ENCODE peak calls at places on chromosomes 3 and 15, in nine cellular contexts. A, Y, M, D, W, I, B, F and O are unnamed samples.

GRCh38 chr3:71111784-71112440 is 471.6 kb downstream of the FOXP1 start:
- DNase-seq in A (peak), Y (no peak), M (no peak), D (no peak), W (no peak), I (no peak), B (no peak), F (no peak), O (no peak)

GRCh38 chr3:77825045-77825827 is 785.3 kb downstream of the ROBO2 start:
- DNase-seq in A (peak), Y (no peak), M (peak), D (peak), W (no peak), I (peak), B (no peak), F (peak), O (no peak)

GRCh38 chr15:74245342-74245931 is 9.3 kb downstream of the CCDC33 start:
- DNase-seq in A (no peak), Y (no peak), M (no peak), D (no peak), W (no peak), I (no peak), B (no peak), F (peak), O (no peak)

GRCh38 chr3:177426151-177426904 is 229.0 kb upstream of the TBL1XR1 start:
- DNase-seq in A (no peak), Y (no peak), M (no peak), D (no peak), W (no peak), I (no peak), B (no peak), F (no peak), O (no peak)

GRCh38 chr3:66076861-66077495 is 38.3 kb upstream of the MAGI1 start:
- DNase-seq in A (peak), Y (no peak), M (no peak), D (no peak), W (no peak), I (no peak), B (no peak), F (peak), O (no peak)

GRCh38 chr3:185900228-185900627 is 37.6 kb downstream of the TRA2B start:
- DNase-seq in A (peak), Y (no peak), M (peak), D (peak), W (peak), I (no peak), B (no peak), F (peak), O (peak)

GRCh38 chr3:36124118-36124796 is 256.0 kb upstream of the STAC start:
- DNase-seq in A (peak), Y (no peak), M (peak), D (peak), W (no peak), I (no peak), B (no peak), F (peak), O (no peak)

GRCh38 chr15:90836296-90836871 is 32.0 kb upstream of the FURIN start:
- DNase-seq in A (peak), Y (no peak), M (no peak), D (no peak), W (peak), I (no peak), B (no peak), F (peak), O (no peak)

GRCh38 chr3:128263946-128264345 is 110.7 kb downstream of the EEFSEC start:
- DNase-seq in A (no peak), Y (no peak), M (no peak), D (no peak), W (no peak), I (no peak), B (no peak), F (peak), O (no peak)

GRCh38 chr3:177832862-177833261 is 635.6 kb upstream of the TBL1XR1 start:
- DNase-seq in A (no peak), Y (no peak), M (no peak), D (no peak), W (no peak), I (no peak), B (no peak), F (no peak), O (no peak)

GRCh38 chr3:186590580-186591296 is 20.2 kb downstream of the DNAJB11 start:
- DNase-seq in A (no peak), Y (no peak), M (no peak), D (no peak), W (peak), I (no peak), B (no peak), F (no peak), O (no peak)

GRCh38 chr3:161217496-161217895 is 3.6 kb upstream of the NMD3 start:
- DNase-seq in A (no peak), Y (no peak), M (no peak), D (no peak), W (peak), I (no peak), B (no peak), F (peak), O (no peak)

GRCh38 chr3:170621256-170621655 is 35.4 kb upstream of the SLC7A14 start:
- DNase-seq in A (peak), Y (no peak), M (no peak), D (no peak), W (no peak), I (no peak), B (no peak), F (no peak), O (no peak)

GRCh38 chr3:112097378-112097777 is 11.2 kb downstream of the C3orf52 start:
- DNase-seq in A (peak), Y (no peak), M (peak), D (peak), W (peak), I (no peak), B (no peak), F (peak), O (no peak)

GRCh38 chr3:40382617-40382979 is 4.4 kb upstream of the ENTPD3 start:
- DNase-seq in A (no peak), Y (no peak), M (no peak), D (no peak), W (peak), I (no peak), B (no peak), F (no peak), O (no peak)

GRCh38 chr15:100020181-100020580 is 286.9 kb upstream of the LYSMD4 start:
- DNase-seq in A (no peak), Y (no peak), M (no peak), D (no peak), W (no peak), I (no peak), B (no peak), F (no peak), O (no peak)

GRCh38 chr15:99983894-99984293 is 250.7 kb upstream of the LYSMD4 start:
- DNase-seq in A (no peak), Y (no peak), M (no peak), D (no peak), W (no peak), I (no peak), B (no peak), F (no peak), O (no peak)

GRCh38 chr15:41919954-41920538 is 26.2 kb upstream of the SPTBN5 start:
- DNase-seq in A (peak), Y (no peak), M (no peak), D (peak), W (no peak), I (no peak), B (no peak), F (no peak), O (no peak)

GRCh38 chr15:41919201-41919820 is 25.5 kb upstream of the SPTBN5 start:
- DNase-seq in A (peak), Y (no peak), M (no peak), D (no peak), W (no peak), I (no peak), B (no peak), F (no peak), O (no peak)

GRCh38 chr15:41915203-41915994 is 21.5 kb upstream of the SPTBN5 start:
- DNase-seq in A (no peak), Y (no peak), M (no peak), D (no peak), W (no peak), I (no peak), B (no peak), F (no peak), O (no peak)

GRCh38 chr15:41918506-41919126 is 24.8 kb upstream of the SPTBN5 start:
- DNase-seq in A (no peak), Y (no peak), M (no peak), D (no peak), W (no peak), I (no peak), B (no peak), F (no peak), O (no peak)

GRCh38 chr15:41917767-41918430 is 24.0 kb upstream of the SPTBN5 start:
- DNase-seq in A (peak), Y (peak), M (peak), D (no peak), W (peak), I (no peak), B (no peak), F (peak), O (no peak)
- TF ChIP-seq CTCF in A (no peak), Y (no peak), M (no peak), D (no peak), W (no peak), I (no peak), B (no peak), F (no peak), O (no peak)

GRCh38 chr3:98326036-98326435 is 27.6 kb upstream of the OR5K4 start:
- DNase-seq in A (no peak), Y (no peak), M (no peak), D (no peak), W (no peak), I (no peak), B (no peak), F (no peak), O (no peak)

GRCh38 chr3:98322101-98322500 is 31.6 kb upstream of the OR5K4 start:
- DNase-seq in A (no peak), Y (no peak), M (no peak), D (no peak), W (no peak), I (no peak), B (no peak), F (no peak), O (no peak)

GRCh38 chr3:98322686-98323085 is 31.0 kb upstream of the OR5K4 start:
- DNase-seq in A (no peak), Y (no peak), M (no peak), D (no peak), W (no peak), I (no peak), B (no peak), F (no peak), O (no peak)

GRCh38 chr3:98325055-98325454 is 28.6 kb upstream of the OR5K4 start:
- DNase-seq in A (no peak), Y (no peak), M (peak), D (no peak), W (peak), I (peak), B (no peak), F (no peak), O (no peak)

GRCh38 chr3:98323425-98323824 is 30.2 kb upstream of the OR5K4 start:
- DNase-seq in A (no peak), Y (no peak), M (no peak), D (no peak), W (no peak), I (no peak), B (no peak), F (no peak), O (no peak)
- TF ChIP-seq CTCF in A (no peak), Y (no peak), M (no peak), D (no peak), W (no peak), I (no peak), B (no peak), F (no peak), O (no peak)

DNA sequence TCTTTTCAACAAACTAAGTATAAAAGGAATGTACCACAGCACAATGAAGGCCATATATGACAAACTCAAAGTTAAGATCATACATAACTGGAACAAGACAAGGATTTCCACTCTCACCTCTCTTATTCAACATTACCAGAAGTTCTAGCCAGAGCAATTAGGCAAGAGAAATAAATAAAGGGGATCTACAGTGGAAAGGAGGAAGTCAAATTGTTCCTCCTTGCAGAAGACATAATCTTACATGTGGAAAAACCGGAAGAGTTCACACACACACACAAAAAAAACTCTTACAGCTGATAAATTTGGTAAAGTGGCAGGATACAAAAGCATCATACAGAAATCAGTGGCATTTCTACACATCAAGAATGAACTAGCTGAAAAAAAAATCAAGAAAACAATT is 277.9 kb downstream of the MCTP2 start:
- DNase-seq in A (no peak), Y (no peak), M (no peak), D (no peak), W (no peak), I (no peak), B (no peak), F (no peak), O (no peak)
- TF ChIP-seq CTCF in A (no peak), Y (no peak), M (no peak), D (no peak), W (no peak), I (no peak), B (no peak), F (no peak), O (no peak)

DNA sequence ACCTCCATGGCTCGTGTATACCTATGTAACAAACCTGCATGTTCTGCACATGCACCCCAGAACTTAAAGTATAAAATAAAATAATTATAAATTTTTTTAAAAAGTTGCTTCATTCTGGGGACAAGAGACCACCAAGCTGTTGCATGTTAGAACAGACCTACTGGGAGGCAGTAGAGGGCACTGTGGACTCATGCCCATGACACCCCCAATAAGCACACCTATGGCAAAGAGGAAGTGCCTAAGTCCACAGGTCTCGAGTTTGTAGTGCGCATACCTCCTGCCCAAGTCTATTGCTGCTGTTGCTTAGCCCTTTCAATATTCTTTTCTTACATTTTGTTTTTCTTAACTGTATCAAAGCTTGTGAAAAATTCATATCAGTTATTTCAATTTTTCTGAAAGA is 267.9 kb upstream of the THBS1 start:
- DNase-seq in A (no peak), Y (no peak), M (peak), D (no peak), W (peak), I (no peak), B (peak), F (no peak), O (no peak)
- TF ChIP-seq CTCF in A (no peak), Y (peak), M (no peak), D (no peak), W (peak), I (no peak), B (peak), F (peak), O (no peak)

DNA sequence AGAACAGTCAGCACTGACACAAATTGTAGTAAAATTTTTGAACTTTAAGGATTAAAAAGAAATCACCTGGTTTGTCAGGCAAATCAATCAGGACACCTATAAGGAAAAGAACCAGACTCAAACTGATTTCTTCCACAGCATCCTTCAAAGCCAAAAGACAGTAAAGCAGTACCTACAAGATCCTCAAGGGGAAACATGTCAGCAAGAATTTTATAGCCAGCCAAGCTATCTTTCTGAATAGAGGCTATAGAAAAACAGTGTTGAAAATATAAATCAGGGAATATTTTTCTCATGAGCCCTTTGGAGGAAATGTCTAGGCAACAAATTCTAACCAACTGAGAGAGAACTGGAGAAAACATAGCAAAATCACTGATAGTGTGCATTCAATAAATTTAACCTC is 301.4 kb upstream of the UBE2E2 start:
- DNase-seq in A (no peak), Y (no peak), M (no peak), D (no peak), W (no peak), I (no peak), B (no peak), F (no peak), O (no peak)
- TF ChIP-seq CTCF in A (no peak), Y (no peak), M (no peak), D (no peak), W (no peak), I (no peak), B (no peak), F (no peak), O (no peak)

DNA sequence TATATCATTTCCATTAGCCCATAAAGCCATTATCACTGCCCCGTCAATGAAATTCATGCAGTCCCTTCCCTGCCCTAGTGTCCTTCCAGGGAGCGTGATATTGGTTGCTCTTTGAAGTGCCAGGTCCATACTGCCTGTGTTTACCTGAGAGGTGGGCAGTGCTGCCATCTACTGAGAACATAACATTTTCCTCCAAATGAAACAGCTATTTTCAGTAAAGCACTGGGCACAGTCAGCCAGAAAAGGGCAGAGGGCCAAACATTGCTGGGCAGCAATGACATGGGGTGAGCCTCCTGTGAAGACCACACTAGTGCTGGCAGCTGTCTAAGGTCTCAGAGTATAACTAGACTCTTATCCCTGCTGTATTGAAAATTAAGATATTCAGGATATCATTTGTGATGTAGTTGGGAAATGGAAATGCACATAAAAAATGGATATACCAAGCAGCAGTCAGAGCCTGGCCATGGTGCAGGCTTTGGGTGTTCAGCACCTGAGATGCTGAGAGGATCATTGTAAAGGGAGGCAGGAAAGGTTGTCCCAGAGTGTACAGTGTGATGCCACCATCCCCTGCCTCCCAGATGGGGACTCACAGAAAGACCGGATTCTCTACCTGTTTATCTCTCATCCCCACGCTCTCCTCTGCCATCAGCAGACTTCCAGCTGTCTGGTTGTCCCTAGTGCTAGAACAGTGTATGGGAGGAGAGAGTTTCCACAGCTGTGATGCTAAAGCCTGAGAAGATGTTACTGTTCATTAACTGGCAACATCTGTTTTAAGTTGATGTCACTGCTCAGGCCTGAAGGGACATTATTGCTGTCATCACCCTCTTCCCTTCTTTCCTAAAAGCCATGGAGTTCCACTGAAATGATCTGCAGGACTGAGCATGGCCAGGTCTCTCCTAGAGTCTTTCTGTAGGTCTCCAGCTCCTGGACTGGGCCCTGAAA is 108.8 kb downstream of the ARNT2 start:
- DNase-seq in A (peak), Y (no peak), M (peak), D (no peak), W (no peak), I (no peak), B (no peak), F (no peak), O (no peak)
- TF ChIP-seq CTCF in A (no peak), Y (peak), M (no peak), D (peak), W (no peak), I (no peak), B (no peak), F (peak), O (no peak)

GRCh38 chr15:53389271-53389670 is 370.2 kb downstream of the WDR72 start:
- DNase-seq in A (no peak), Y (no peak), M (no peak), D (no peak), W (no peak), I (no peak), B (no peak), F (no peak), O (no peak)

DNA sequence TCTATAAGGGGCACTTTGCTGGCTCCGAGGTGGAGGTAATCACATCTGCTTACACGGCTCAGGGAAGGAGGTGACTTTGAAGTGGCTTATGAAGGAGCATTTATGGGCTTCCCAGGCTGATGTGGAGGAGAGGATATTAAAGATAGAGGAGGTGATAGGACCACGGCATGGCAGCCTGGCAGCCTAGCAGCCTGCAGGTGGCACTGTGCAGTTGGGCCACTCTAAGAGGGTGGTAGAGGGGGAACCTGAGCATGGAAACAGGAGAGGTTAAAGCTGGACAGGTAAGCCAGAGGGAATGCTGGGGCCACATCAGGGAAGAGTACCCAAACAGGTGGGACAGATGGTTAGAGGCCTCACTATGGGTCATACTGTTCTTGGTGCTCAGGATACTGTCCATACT is 375.0 kb downstream of the WDR72 start:
- DNase-seq in A (no peak), Y (no peak), M (peak), D (no peak), W (no peak), I (no peak), B (no peak), F (no peak), O (no peak)
- TF ChIP-seq CTCF in A (no peak), Y (no peak), M (peak), D (peak), W (no peak), I (no peak), B (peak), F (peak), O (no peak)

DNA sequence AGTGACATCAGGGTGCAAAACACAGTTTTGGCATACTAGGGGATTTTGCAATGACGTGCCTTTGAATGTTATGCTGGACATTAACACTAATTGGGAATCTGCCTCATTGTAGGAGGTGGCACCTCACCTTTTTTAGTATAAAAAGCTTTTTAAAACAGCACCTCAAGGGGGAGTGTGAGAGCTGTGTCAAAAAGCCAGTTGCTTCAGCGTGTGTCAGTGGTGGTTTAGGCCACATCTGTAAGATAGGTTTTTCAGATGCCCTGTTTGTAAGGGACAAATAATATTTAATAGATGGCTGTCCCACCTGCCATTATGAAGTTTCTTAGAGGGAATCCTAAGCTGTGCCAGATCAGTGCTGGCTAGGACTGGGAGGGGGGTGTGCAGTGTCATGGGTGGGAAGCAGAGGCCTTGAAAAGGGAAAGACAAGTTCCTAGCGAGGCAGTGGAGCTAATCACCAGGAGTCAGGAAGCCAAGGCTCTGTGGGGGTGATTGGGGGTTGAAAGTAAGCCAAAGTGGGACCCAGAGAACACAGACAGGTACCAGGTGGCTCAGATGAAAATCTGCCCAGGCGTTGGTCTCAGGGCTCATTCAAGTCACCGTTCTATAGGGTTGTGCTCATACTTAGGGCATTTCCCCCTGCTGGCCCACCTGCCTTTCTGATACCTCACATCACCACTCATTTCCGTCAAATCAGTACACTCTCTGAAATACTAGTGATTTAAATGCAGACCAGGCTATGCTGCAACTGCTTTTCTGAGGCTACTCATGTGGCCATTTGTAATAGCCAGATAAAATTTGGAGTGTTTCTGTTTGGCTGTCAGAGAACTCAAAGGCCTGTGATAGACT is 120.5 kb downstream of the BBX start:
- DNase-seq in A (no peak), Y (no peak), M (peak), D (no peak), W (peak), I (no peak), B (no peak), F (no peak), O (no peak)
- TF ChIP-seq CTCF in A (no peak), Y (no peak), M (peak), D (peak), W (peak), I (no peak), B (peak), F (peak), O (no peak)